ENCODE peak calls at places on chromosome 18, in eight cellular contexts. S is mesendoderm, T is Peyer's patch, L is A549, O is HepG2, W is mucosa of descending colon, F is pancreas, V is GM23338. X is an unnamed sample. For H3K4me1, the result is how much of the 10 kb centered on the place peaks cover.

GRCh38 chr18:75827781-75828274 is 400.3 kb upstream of the SMIM21 start:
- DNase-seq in L (no peak), V (peak), T (no peak), F (no peak), O (no peak), S (peak), W (no peak), X (no peak)

GRCh38 chr18:41940506-41941215 is 14.4 kb upstream of the PIK3C3 start:
- DNase-seq in F (no peak), S (peak), T (no peak), W (no peak), V (peak), O (no peak), L (no peak), X (no peak)

GRCh38 chr18:1541478-1541877 is 636.8 kb downstream of the ADCYAP1 start:
- DNase-seq in L (no peak), F (no peak), V (no peak), T (no peak), O (no peak), W (no peak), S (peak), X (no peak)

GRCh38 chr18:2147866-2148265 is 423.4 kb downstream of the METTL4 start:
- DNase-seq in L (no peak), T (no peak), V (no peak), S (no peak), F (no peak), O (no peak), W (no peak), X (peak)

GRCh38 chr18:75884728-75885127 is 457.2 kb upstream of the SMIM21 start:
- DNase-seq in T (no peak), S (peak), L (no peak), O (no peak), V (peak), F (no peak), W (no peak), X (no peak)

GRCh38 chr18:9482790-9483189 is 7.5 kb downstream of the RALBP1 start:
- DNase-seq in T (no peak), F (no peak), V (no peak), S (no peak), O (no peak), W (no peak), L (no peak), X (no peak)

GRCh38 chr18:68796936-68797690 is 767 bp upstream of the CCDC102B start:
- DNase-seq in T (no peak), L (no peak), W (no peak), S (peak), O (no peak), F (no peak), V (peak), X (no peak)

GRCh38 chr18:3919396-3920061 is 469.6 kb downstream of the TGIF1 start:
- DNase-seq in L (no peak), S (peak), T (no peak), V (no peak), O (no peak), F (no peak), W (no peak), X (no peak)

GRCh38 chr18:73458186-73458964 is 590.6 kb upstream of the NETO1 start:
- DNase-seq in L (no peak), V (no peak), S (no peak), O (no peak), W (no peak), F (no peak), T (no peak), X (no peak)

GRCh38 chr18:63307555-63308200 is 11.9 kb downstream of the BCL2 start:
- DNase-seq in W (no peak), V (no peak), F (no peak), L (no peak), O (no peak), T (no peak), S (no peak), X (no peak)

GRCh38 chr18:22165049-22165602 is 4.3 kb upstream of the GATA6 start:
- DNase-seq in S (peak), T (peak), O (no peak), F (peak), L (no peak), V (peak), W (peak), X (no peak)

DNA sequence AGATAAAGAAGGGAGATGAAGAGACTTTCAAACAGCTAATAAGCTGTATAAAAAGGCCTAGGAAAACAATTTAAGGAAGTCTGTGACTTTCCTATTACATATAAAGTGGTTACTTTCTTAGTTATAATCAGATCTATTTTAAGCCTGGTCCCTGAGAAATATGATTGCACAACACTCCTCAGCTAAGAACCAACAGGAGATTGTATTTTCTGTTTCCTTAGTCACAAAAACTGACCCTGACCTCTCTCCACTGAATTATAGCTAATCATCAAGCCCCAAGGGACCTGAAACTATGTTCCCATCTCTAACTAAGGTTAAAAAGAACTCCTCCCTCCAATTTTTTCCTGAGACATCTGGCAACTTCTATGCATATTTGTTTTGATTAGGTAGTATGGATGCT is 106.9 kb downstream of the ROCK1 start:
- DNase-seq in S (no peak), V (no peak), L (no peak), F (no peak), W (no peak), T (no peak), O (no peak), X (no peak)
- H3K4me1 ChIP-seq in S (under half), V (under half), L (under half), F (under half), W (under half), T (under half), O (under half), X (under half)

DNA sequence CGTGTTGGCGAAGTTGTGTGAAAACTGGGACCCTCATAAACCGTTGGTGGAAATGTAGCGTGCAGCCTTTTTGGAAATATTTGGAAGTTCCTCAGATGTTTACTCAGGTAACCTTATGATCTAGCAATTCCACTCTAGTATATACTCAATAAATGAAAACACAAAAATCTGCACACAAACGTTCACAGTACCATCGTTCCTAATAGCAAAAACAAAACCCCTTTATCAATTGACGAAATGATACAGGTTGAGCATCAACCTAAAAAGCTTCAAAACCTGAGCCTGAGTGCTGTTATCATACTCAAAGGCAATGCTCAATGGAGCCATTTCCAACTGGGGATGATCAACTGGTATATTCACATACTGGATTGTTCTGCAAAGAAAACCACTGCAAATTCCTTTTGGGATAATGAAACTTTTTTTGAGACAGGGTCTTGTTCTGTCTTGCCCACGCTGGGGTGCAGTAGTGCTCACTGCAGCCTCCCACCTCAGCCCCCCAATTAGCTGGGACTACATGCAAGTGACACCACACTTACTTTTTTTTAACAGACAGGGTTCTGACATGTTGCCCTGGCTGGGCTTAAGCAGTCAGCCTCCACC is 777 bp upstream of the C18orf32 start:
- DNase-seq in F (no peak), O (no peak), V (no peak), S (no peak), T (no peak), L (no peak), W (no peak), X (no peak)
- H3K4me3 ChIP-seq in F (peak), O (peak), V (peak), S (no peak), T (peak), L (peak), W (no peak), X (no peak)

GRCh38 chr18:77071711-77072292 is 60.8 kb downstream of the MBP start:
- DNase-seq in T (no peak), F (no peak), W (no peak), V (no peak), O (no peak), S (no peak), L (peak), X (no peak)

GRCh38 chr18:77071061-77071460 is 61.5 kb downstream of the MBP start:
- DNase-seq in T (no peak), O (no peak), W (no peak), L (no peak), F (no peak), V (no peak), S (no peak), X (no peak)

GRCh38 chr18:77069482-77069881 is 63.1 kb downstream of the MBP start:
- DNase-seq in W (no peak), S (no peak), L (no peak), V (peak), F (no peak), O (no peak), T (no peak), X (no peak)

GRCh38 chr18:77069931-77070330 is 62.7 kb downstream of the MBP start:
- DNase-seq in O (no peak), V (no peak), S (no peak), F (no peak), T (no peak), L (no peak), W (no peak), X (no peak)

DNA sequence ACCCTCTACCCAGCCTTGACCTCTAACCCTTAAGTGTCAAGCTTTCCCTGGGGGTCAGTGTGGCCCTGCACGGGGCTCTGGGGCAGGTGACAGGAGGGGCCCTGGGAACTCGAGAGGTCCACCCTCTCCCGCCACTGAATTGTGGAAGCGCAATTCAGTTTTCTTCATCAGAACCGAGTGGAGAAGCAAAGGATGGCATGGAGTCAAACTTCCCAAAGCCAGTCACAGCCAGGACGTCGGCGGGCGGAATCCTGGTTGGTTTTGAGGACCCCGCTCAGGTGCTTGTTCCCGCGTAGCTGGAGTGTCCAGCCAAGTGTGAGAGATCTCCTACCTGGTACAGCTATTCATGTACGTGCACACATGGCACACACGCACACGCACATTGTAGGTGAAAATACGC is 62.0 kb downstream of the MBP start:
- DNase-seq in O (no peak), T (no peak), F (no peak), L (no peak), S (no peak), W (no peak), V (no peak), X (no peak)
- H3K4me1 ChIP-seq in O (under half), T (under half), F (under half), L (half or more), S (under half), W (under half), V (under half), X (half or more)

GRCh38 chr18:30625961-30626360 is 416.6 kb downstream of the DSC3 start:
- DNase-seq in O (no peak), L (no peak), S (no peak), V (no peak), W (no peak), T (no peak), F (no peak), X (no peak)

GRCh38 chr18:30622635-30623034 is 419.9 kb downstream of the DSC3 start:
- DNase-seq in L (no peak), V (no peak), F (no peak), W (no peak), S (no peak), O (no peak), T (no peak), X (no peak)

GRCh38 chr18:30623401-30624065 is 419.0 kb downstream of the DSC3 start:
- DNase-seq in L (no peak), S (no peak), T (no peak), V (no peak), O (no peak), W (no peak), F (no peak), X (no peak)

GRCh38 chr18:30618567-30618966 is 424.0 kb downstream of the DSC3 start:
- DNase-seq in W (no peak), O (no peak), L (no peak), V (no peak), S (peak), T (no peak), F (no peak), X (no peak)

GRCh38 chr18:30622104-30622503 is 420.4 kb downstream of the DSC3 start:
- DNase-seq in T (no peak), L (no peak), F (no peak), V (no peak), S (no peak), O (no peak), W (no peak), X (no peak)
- H3K4me3 ChIP-seq in T (no peak), L (no peak), F (no peak), V (no peak), S (no peak), O (no peak), W (no peak), X (no peak)

GRCh38 chr18:31492671-31493070 is 5.3 kb upstream of the DSG2 start:
- DNase-seq in F (no peak), O (no peak), V (no peak), W (no peak), L (no peak), T (no peak), S (no peak), X (no peak)

GRCh38 chr18:31490387-31490786 is 7.6 kb upstream of the DSG2 start:
- DNase-seq in T (no peak), S (no peak), F (no peak), V (no peak), O (no peak), L (no peak), W (no peak), X (no peak)

GRCh38 chr18:31493171-31493570 is 4.8 kb upstream of the DSG2 start:
- DNase-seq in L (no peak), V (no peak), O (no peak), F (no peak), T (no peak), W (no peak), S (no peak), X (no peak)

GRCh38 chr18:31490838-31491237 is 7.1 kb upstream of the DSG2 start:
- DNase-seq in W (no peak), L (no peak), V (no peak), F (no peak), S (no peak), T (no peak), O (no peak), X (no peak)

DNA sequence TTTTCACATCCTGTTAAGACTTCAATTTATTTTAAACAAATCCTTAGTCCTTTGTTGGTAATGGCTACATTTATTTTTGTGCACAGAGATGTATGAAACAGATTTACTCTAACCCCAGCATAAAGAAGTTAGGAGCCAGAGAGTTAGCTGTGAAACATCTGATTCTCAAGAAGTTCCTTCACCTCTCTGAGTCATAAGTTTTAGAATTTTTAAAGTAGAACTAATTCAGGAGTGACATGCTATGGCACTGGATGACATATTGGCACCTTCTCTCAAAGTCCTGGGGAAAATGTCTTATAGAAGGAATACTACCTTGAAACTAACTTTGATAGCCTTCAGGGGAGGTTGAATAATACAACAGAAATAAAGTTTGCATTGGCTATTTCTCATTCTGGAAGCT is 6.4 kb upstream of the DSG2 start:
- DNase-seq in W (no peak), V (no peak), F (no peak), T (no peak), S (no peak), L (no peak), O (no peak), X (no peak)
- H3K4me1 ChIP-seq in W (under half), V (under half), F (under half), T (under half), S (under half), L (under half), O (under half), X (half or more)

GRCh38 chr18:58254873-58255511 is 211.0 kb downstream of the NEDD4L start:
- DNase-seq in S (peak), W (no peak), T (no peak), L (no peak), O (no peak), F (peak), V (peak), X (no peak)
- H3K4me3 ChIP-seq in S (no peak), W (no peak), T (no peak), L (no peak), O (no peak), F (no peak), V (peak), X (no peak)

DNA sequence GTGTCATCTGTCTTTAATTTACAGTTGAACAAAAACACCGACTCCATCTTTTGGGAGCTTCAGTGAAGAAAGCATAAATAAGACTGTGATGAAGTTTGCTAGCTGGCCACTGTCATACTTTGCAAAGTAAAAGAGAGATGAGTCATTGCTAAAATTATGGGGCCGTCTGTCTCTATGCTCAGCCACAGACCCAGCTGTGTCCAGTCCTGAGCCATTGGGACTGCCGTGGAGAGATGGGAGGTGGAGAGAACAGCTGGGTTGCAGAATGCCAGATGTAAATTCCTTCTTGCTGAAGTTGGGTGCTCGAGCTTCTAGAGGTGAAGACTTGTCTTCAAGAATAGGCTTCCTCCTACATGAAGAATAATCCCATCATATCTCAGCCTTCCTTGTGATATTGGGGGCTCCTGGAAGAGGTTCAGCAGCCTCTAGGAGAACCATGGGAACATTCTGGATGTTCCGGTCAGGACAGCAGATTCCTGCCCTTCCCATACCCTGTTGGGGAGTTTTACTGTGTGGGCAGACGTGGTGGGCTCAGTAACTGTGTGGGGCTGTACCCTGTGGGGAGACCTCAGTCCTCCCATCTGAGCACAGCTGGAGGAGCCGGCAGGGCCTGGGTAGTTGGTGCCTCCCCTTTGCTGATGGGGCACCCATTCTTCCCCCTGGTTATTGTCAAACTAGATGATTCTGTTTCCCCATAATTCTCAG is 71.1 kb downstream of the LDLRAD4 start:
- DNase-seq in O (no peak), V (no peak), F (no peak), L (no peak), W (no peak), T (no peak), S (no peak), X (no peak)
- H3K4me1 ChIP-seq in O (under half), V (under half), F (under half), L (under half), W (under half), T (under half), S (under half), X (under half)

GRCh38 chr18:10562773-10563160 is 36.9 kb downstream of the NAPG start:
- DNase-seq in T (no peak), O (no peak), F (no peak), W (no peak), V (no peak), S (no peak), L (no peak), X (no peak)

GRCh38 chr18:10566390-10566789 is 40.6 kb downstream of the NAPG start:
- DNase-seq in W (no peak), L (no peak), O (no peak), F (no peak), T (no peak), V (no peak), S (no peak), X (no peak)

GRCh38 chr18:10564975-10565773 is 39.3 kb downstream of the NAPG start:
- DNase-seq in V (no peak), T (no peak), O (no peak), W (no peak), L (no peak), F (no peak), S (no peak), X (no peak)

GRCh38 chr18:10563886-10564285 is 38.1 kb downstream of the NAPG start:
- DNase-seq in O (no peak), S (no peak), W (no peak), L (no peak), V (no peak), F (no peak), T (no peak), X (no peak)

DNA sequence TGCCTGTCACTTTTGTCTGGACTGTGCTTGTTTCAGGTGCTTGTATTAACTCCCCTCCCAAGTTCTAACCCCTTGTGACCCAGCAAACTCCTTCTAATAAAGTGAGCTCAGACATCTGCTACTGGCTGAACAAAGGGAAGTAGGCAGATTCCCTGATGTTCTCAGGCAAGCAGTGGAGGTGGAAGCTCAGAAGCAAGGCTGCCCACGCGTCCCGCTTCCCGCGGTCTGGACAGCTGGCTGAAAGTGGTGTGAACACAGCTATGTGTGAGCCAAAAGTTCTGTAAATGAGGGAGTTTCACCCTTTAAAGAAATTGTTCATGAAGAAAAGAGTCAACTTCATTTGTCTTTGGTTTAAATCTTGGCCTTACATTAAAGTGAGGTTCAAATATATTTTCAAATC is 40.0 kb downstream of the NAPG start:
- DNase-seq in T (no peak), S (no peak), V (no peak), L (no peak), O (no peak), F (no peak), W (no peak), X (no peak)
- H3K4me3 ChIP-seq in T (no peak), S (no peak), V (no peak), L (no peak), O (no peak), F (no peak), W (no peak), X (no peak)

X was measured in RWPE2.